ENCODE peak calls at places on chromosomes 13 and 19, in seven cellular contexts. A, L, X, K, O, J and H are unnamed samples.
A peak's percentile ranks its signal among the peaks of the same experiment; 100 is the strongest.

GRCh38 chr13:77067519-77067918 is 40.6 kb upstream of the FBXL3 start:
- DNase-seq in J (no peak), K (no peak), L (no peak), O (no peak), X (no peak), A (no peak), H (no peak)

GRCh38 chr13:100394005-100394695 is 194.4 kb downstream of the GGACT start:
- DNase-seq in O (no peak), A (peak; percentile 95), X (no peak), L (no peak), J (no peak), K (no peak), H (no peak)

GRCh38 chr19:47512183-47512947 is 2.5 kb downstream of the NAPA start:
- DNase-seq in K (peak; percentile 78), A (peak; percentile 66), J (no peak), L (peak; percentile 77), O (no peak), X (no peak), H (no peak)

GRCh38 chr19:53598361-53598760 is 33.4 kb upstream of the DPRX start:
- DNase-seq in O (no peak), K (peak; percentile 47), L (no peak), A (no peak), J (no peak), X (no peak), H (no peak)

GRCh38 chr19:11254662-11255061 is 7.7 kb downstream of the DOCK6 start:
- DNase-seq in J (no peak), L (no peak), X (no peak), O (no peak), K (no peak), A (no peak), H (no peak)

GRCh38 chr19:31392514-31392913 is 43.3 kb upstream of the TSHZ3 start:
- DNase-seq in X (no peak), A (peak; percentile 18), L (no peak), J (no peak), O (no peak), K (no peak), H (no peak)

GRCh38 chr19:7953060-7953459 is 9.6 kb upstream of the TIMM44 start:
- DNase-seq in O (no peak), K (no peak), L (no peak), X (no peak), A (peak; percentile 51), J (no peak), H (no peak)

GRCh38 chr19:22545751-22546150 is 88.4 kb upstream of the ZNF492 start:
- DNase-seq in O (no peak), A (peak; percentile 4), K (peak; percentile 68), X (no peak), L (peak; percentile 12), J (no peak), H (peak; percentile 9)

GRCh38 chr13:27662738-27663470 is 41.2 kb downstream of the POLR1D start:
- DNase-seq in A (no peak), O (no peak), L (no peak), X (no peak), J (no peak), K (no peak), H (no peak)

GRCh38 chr19:4506449-4507149 is 11.7 kb downstream of the PLIN4 start:
- DNase-seq in K (no peak), A (peak; percentile 73), X (no peak), O (no peak), J (no peak), L (no peak), H (no peak)

GRCh38 chr19:29953352-29954247 is 11.6 kb downstream of the URI1 start:
- DNase-seq in L (no peak), X (no peak), K (no peak), O (no peak), A (peak; percentile 18), J (no peak), H (no peak)

GRCh38 chr13:94966380-94966779 is 254.0 kb upstream of the SOX21 start:
- DNase-seq in K (no peak), L (no peak), J (no peak), O (no peak), X (no peak), A (peak; percentile 6), H (no peak)

GRCh38 chr19:12769689-12770088 is 5.7 kb downstream of the HOOK2 start:
- DNase-seq in X (no peak), O (no peak), L (peak; percentile 66), A (no peak), J (peak; percentile 42), K (no peak), H (no peak)

GRCh38 chr19:14146789-14147216 is 10.4 kb upstream of the ASF1B start:
- DNase-seq in A (peak; percentile 91), O (no peak), K (peak; percentile 81), L (no peak), X (no peak), J (no peak), H (no peak)

GRCh38 chr19:5681446-5682292 is 842 bp downstream of the HSD11B1L start:
- DNase-seq in A (no peak), J (no peak), K (no peak), O (no peak), X (no peak), L (no peak), H (no peak)

GRCh38 chr13:47337781-47338507 is 441.1 kb upstream of the HTR2A start:
- DNase-seq in A (peak; percentile 81), O (no peak), K (no peak), X (no peak), J (no peak), L (no peak), H (no peak)

GRCh38 chr13:99173606-99174005 is 27.0 kb upstream of the UBAC2 start:
- DNase-seq in A (no peak), O (no peak), L (no peak), K (no peak), J (no peak), X (no peak), H (no peak)

GRCh38 chr13:113776231-113777125 is 17.5 kb downstream of the TMEM255B start:
- DNase-seq in K (no peak), A (no peak), J (no peak), L (no peak), O (no peak), X (no peak), H (no peak)

GRCh38 chr13:97810152-97810551 is 143.3 kb upstream of the IPO5 start:
- DNase-seq in X (no peak), J (no peak), L (no peak), K (no peak), A (peak; percentile 50), O (no peak), H (no peak)

GRCh38 chr19:48060381-48060780 is 16.5 kb upstream of the CABP5 start:
- DNase-seq in L (no peak), A (no peak), X (no peak), K (no peak), J (no peak), O (no peak), H (no peak)

GRCh38 chr13:29993196-29993595 is 142.8 kb upstream of the UBL3 start:
- DNase-seq in X (no peak), O (peak; percentile 39), L (no peak), A (no peak), J (no peak), K (no peak), H (no peak)

GRCh38 chr19:18023596-18024212 is 15.7 kb downstream of the ARRDC2 start:
- DNase-seq in X (peak; percentile 84), K (peak; percentile 78), A (no peak), O (peak; percentile 95), L (peak; percentile 78), J (no peak), H (peak; percentile 36)

GRCh38 chr19:48629599-48630288 is 7.4 kb downstream of the DBP start:
- DNase-seq in O (no peak), K (no peak), L (peak; percentile 91), X (no peak), A (peak; percentile 19), J (no peak), H (peak; percentile 68)

GRCh38 chr19:42596391-42597071 is 1.8 kb upstream of the CEACAM8 start:
- DNase-seq in J (peak; percentile 65), K (no peak), L (peak; percentile 39), X (no peak), A (peak; percentile 29), O (no peak), H (peak; percentile 73)

GRCh38 chr13:24746618-24747247 is 17.2 kb upstream of the RNF17 start:
- DNase-seq in L (no peak), X (no peak), J (peak; percentile 47), A (peak; percentile 23), K (no peak), O (no peak), H (peak; percentile 67)
- TF ChIP-seq CTCF in L (no peak), X (no peak), J (peak; percentile 48), A (no peak), K (no peak), O (no peak), H (peak; percentile 31)

GRCh38 chr13:31236211-31236786 is 36.5 kb downstream of the B3GLCT start:
- DNase-seq in A (peak; percentile 73), X (no peak), K (no peak), L (no peak), O (no peak), J (no peak), H (no peak)

DNA sequence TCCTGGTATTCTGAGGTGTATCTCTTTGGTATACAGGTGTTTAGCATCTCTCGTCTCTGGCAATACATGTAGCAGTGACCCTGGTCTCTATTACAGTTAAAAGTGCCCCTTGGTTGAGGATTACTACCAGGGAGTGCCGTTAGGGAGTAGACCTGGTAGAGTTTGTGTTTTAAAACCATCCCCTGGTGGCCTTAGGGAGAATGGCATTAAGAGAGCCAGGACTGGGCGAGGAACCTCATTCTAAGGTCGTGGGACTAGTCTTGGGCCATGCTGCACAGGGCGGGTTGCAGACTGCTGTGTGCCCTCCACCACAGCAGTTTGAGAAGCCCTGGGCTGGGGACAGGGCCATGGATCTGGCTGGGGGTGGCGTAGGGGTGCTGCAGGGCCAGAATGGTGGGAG is 35.0 kb downstream of the B3GLCT start:
- DNase-seq in A (peak; percentile 15), L (no peak), O (no peak), K (no peak), X (no peak), J (no peak), H (no peak)
- TF ChIP-seq CTCF in A (peak; percentile 29), L (peak; percentile 25), O (no peak), K (no peak), X (no peak), J (peak; percentile 36), H (peak; percentile 44)

DNA sequence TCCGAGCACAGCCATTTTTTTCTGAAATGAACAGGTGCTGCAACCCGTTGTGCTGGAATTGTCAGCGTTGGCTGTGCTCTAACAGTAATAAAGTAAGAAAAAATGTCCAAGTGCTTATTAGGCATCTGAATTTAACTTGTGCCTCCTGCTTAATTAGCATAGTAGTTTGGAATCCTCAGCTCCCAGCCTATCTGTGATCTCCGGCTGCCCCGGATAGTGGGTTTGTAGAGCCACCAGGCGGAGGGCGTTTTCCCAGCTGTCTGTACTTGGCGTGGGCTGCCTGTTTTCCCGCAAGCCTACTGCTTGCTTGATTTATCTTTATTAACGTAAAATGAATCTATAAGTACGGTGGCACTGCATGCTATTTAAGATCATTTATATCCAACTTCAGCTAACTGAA is 137.9 kb downstream of the MTUS2 start:
- DNase-seq in J (no peak), O (no peak), X (no peak), A (no peak), K (no peak), L (no peak), H (no peak)
- TF ChIP-seq CTCF in J (no peak), O (no peak), X (no peak), A (no peak), K (no peak), L (no peak), H (no peak)

DNA sequence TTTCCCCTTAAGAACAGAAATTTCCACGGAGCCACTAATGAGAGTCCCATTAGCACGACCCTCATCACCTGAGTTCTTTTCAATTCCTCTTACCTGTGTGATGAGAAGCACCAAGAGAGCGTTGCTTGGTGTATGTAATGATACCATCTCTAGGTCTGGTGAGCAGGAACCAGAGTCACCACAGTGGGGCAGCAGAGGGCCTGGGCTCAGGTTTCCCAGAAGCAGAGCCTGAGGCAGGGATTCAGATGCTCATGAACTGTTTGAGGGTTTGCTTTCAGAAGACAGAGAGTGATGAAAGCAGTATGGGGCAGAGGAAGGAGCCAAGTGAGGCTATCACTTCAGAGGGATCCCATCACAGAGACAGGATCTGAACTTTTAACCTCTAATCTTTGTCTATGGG is 3.1 kb upstream of the PTPRH start:
- DNase-seq in L (peak; percentile 67), A (no peak), J (peak; percentile 40), O (no peak), X (no peak), K (no peak), H (no peak)
- TF ChIP-seq CTCF in L (peak; percentile 29), A (no peak), J (peak; percentile 57), O (no peak), X (no peak), K (no peak), H (peak; percentile 12)